ENCODE peak calls at places on chromosome 3, in four cellular contexts. J, G, U and V are unnamed samples.

GRCh38 chr3:50251220-50251619 is 15.2 kb downstream of the GNAI2 start:
- DNase-seq in J (no peak), G (no peak), U (no peak), V (no peak)

GRCh38 chr3:40971191-40972168 is 227.8 kb upstream of the CTNNB1 start:
- DNase-seq in J (peak), G (no peak), U (no peak), V (peak)

GRCh38 chr3:172224560-172225214 is 185.3 kb downstream of the FNDC3B start:
- DNase-seq in J (no peak), G (no peak), U (no peak), V (no peak)

GRCh38 chr3:28495301-28495700 is 146.7 kb upstream of the AZI2 start:
- DNase-seq in J (no peak), G (no peak), U (no peak), V (no peak)

GRCh38 chr3:194986208-194987043 is 284.5 kb downstream of the XXYLT1 start:
- DNase-seq in J (no peak), G (no peak), U (no peak), V (no peak)

GRCh38 chr3:113266738-113267137 is 55.4 kb downstream of the BOC start:
- DNase-seq in J (no peak), G (no peak), U (no peak), V (no peak)

GRCh38 chr3:123783050-123783724 is 100.9 kb downstream of the MYLK start:
- DNase-seq in J (no peak), G (no peak), U (no peak), V (no peak)

GRCh38 chr3:48966876-48967361 is 23.1 kb upstream of the P4HTM start:
- DNase-seq in J (no peak), G (no peak), U (peak), V (no peak)

GRCh38 chr3:134330895-134331810 is 43.1 kb downstream of the AMOTL2 start:
- DNase-seq in J (no peak), G (no peak), U (no peak), V (no peak)

GRCh38 chr3:88291516-88291915 is 141.8 kb downstream of the C3orf38 start:
- DNase-seq in J (no peak), G (no peak), U (no peak), V (no peak)

GRCh38 chr3:132232231-132232792 is 84.9 kb upstream of the ACP3 start:
- DNase-seq in J (no peak), G (no peak), U (no peak), V (no peak)

GRCh38 chr3:53157974-53158580 is 2.9 kb upstream of the PRKCD start:
- DNase-seq in J (no peak), G (no peak), U (no peak), V (no peak)

GRCh38 chr3:71532639-71533395 is 50.7 kb downstream of the FOXP1 start:
- DNase-seq in J (no peak), G (no peak), U (no peak), V (no peak)

GRCh38 chr3:123375014-123375940 is 73.6 kb downstream of the ADCY5 start:
- DNase-seq in J (peak), G (no peak), U (no peak), V (no peak)

GRCh38 chr3:114660808-114661207 is 367.0 kb downstream of the TIGIT start:
- DNase-seq in J (no peak), G (no peak), U (no peak), V (no peak)

GRCh38 chr3:134526319-134526718 is 40.5 kb downstream of the CEP63 start:
- DNase-seq in J (no peak), G (no peak), U (no peak), V (no peak)

GRCh38 chr3:138097192-138097829 is 18.1 kb downstream of the DZIP1L start:
- DNase-seq in J (no peak), G (no peak), U (no peak), V (no peak)

GRCh38 chr3:167976880-167977498 is 118.7 kb downstream of the GOLIM4 start:
- DNase-seq in J (no peak), G (no peak), U (no peak), V (no peak)

GRCh38 chr3:13860001-13860400 is 19.9 kb downstream of the WNT7A start:
- DNase-seq in J (no peak), G (no peak), U (no peak), V (no peak)

GRCh38 chr3:45646051-45646585 is 43.1 kb upstream of the SACM1L start:
- DNase-seq in J (no peak), G (no peak), U (no peak), V (no peak)

GRCh38 chr3:36957072-36957471 is 12.2 kb upstream of the TRANK1 start:
- DNase-seq in J (no peak), G (no peak), U (no peak), V (no peak)

GRCh38 chr3:151146071-151146730 is 56.8 kb downstream of the GPR171 start:
- DNase-seq in J (peak), G (no peak), U (no peak), V (peak)

GRCh38 chr3:171204942-171205341 is 178.4 kb upstream of the SLC2A2 start:
- DNase-seq in J (no peak), G (no peak), U (no peak), V (no peak)

GRCh38 chr3:46006646-46007045 is 11.0 kb upstream of the FYCO1 start:
- DNase-seq in J (no peak), G (no peak), U (no peak), V (no peak)

GRCh38 chr3:30681276-30682211 is 75.1 kb downstream of the TGFBR2 start:
- DNase-seq in J (no peak), G (no peak), U (no peak), V (no peak)